ENCODE peak calls at places on chromosome 13, in nine cellular contexts. A is lower lobe of right lung; U is aorta; M is fibroblast of the aortic adventitia; W is endothelial cell; N is posterior vena cava; X is stimulated activated CD4-positive, alpha-beta T cell treated with anti-CD3 and anti-CD28 coated beads, Interleukin-1b, Interleukin-23, amount 100 ng/mL, for 1 hour; Y is mucosa of descending colon; L is psoas muscle. E is an unnamed sample.

GRCh38 chr13:33206425-33206824 is 79.1 kb downstream of the STARD13 start:
- DNase-seq in N (no peak), A (no peak), L (no peak), Y (no peak), X (no peak), M (peak; percentile 55), U (no peak), W (no peak), E (no peak)

GRCh38 chr13:77980592-77980991 is 62.0 kb upstream of the EDNRB start:
- DNase-seq in Y (no peak), X (no peak), U (no peak), L (no peak), M (peak; percentile 84), N (no peak), A (no peak), W (no peak), E (no peak)

GRCh38 chr13:94382960-94383359 is 96.5 kb downstream of the DCT start:
- DNase-seq in Y (no peak), U (no peak), M (no peak), X (no peak), W (no peak), N (no peak), L (no peak), A (no peak), E (no peak)

GRCh38 chr13:109786457-109787134 is at the start of gene IRS2:
- DNase-seq in Y (peak; percentile 95), A (peak; percentile 95), L (peak; percentile 96), M (peak; percentile 87), U (peak; percentile 96), W (peak; percentile 87), N (peak; percentile 97), X (peak; percentile 87), E (peak; percentile 86)

GRCh38 chr13:63741029-63741813 is 2325.6 kb upstream of the PCDH20 start:
- DNase-seq in X (no peak), U (no peak), W (no peak), M (no peak), N (peak; percentile 74), Y (no peak), L (peak; percentile 27), A (peak; percentile 24), E (no peak)

GRCh38 chr13:43268632-43269031 is 245.2 kb downstream of the DNAJC15 start:
- DNase-seq in A (no peak), L (no peak), M (peak; percentile 74), N (no peak), X (no peak), W (no peak), Y (no peak), U (no peak), E (no peak)

GRCh38 chr13:112329376-112329775 is 46.8 kb upstream of the SPACA7 start:
- DNase-seq in L (no peak), X (no peak), M (no peak), U (no peak), N (no peak), A (no peak), W (no peak), Y (no peak), E (no peak)

GRCh38 chr13:20713751-20714150 is 10.3 kb downstream of the IL17D start:
- DNase-seq in W (no peak), Y (no peak), A (no peak), X (no peak), M (peak; percentile 42), U (peak; percentile 76), N (peak; percentile 91), L (peak; percentile 75), E (no peak)

GRCh38 chr13:40273173-40274000 is 393.1 kb downstream of the FOXO1 start:
- DNase-seq in A (no peak), Y (no peak), N (no peak), L (no peak), X (no peak), M (no peak), U (no peak), W (no peak), E (no peak)

GRCh38 chr13:110291286-110291685 is 15.7 kb downstream of the COL4A1 start:
- DNase-seq in U (no peak), A (no peak), N (peak; percentile 62), M (no peak), W (no peak), X (no peak), L (no peak), Y (no peak), E (no peak)

GRCh38 chr13:43799191-43799590 is 12.4 kb upstream of the ENOX1 start:
- DNase-seq in Y (no peak), L (no peak), U (no peak), W (no peak), A (no peak), X (no peak), M (no peak), N (no peak), E (no peak)